ENCODE peak calls at places on chromosomes 6 and 20, in seven cellular contexts. One of them, this sample, is unnamed.

GRCh38 chr20:5095454-5095853 is 24.3 kb downstream of the PCNA start:
- DNase-seq in GM06990: no peak
- DNase-seq in pancreas: no peak
- DNase-seq in Peyer's patch: no peak
- DNase-seq in transverse colon: no peak
- DNase-seq in AG09309: no peak
- DNase-seq in endothelial cell of umbilical vein: no peak
- DNase-seq in this sample: no peak

GRCh38 chr6:32668226-32668747 is 1.8 kb upstream of the HLA-DQB1 start:
- DNase-seq in endothelial cell of umbilical vein: no peak
- DNase-seq in transverse colon: peak
- DNase-seq in GM06990: peak
- DNase-seq in Peyer's patch: peak
- DNase-seq in pancreas: no peak
- DNase-seq in AG09309: no peak
- DNase-seq in this sample: no peak

GRCh38 chr6:155188707-155189496 is 74.9 kb upstream of the CLDN20 start:
- DNase-seq in endothelial cell of umbilical vein: peak
- DNase-seq in pancreas: no peak
- DNase-seq in GM06990: no peak
- DNase-seq in AG09309: peak
- DNase-seq in transverse colon: no peak
- DNase-seq in Peyer's patch: no peak
- DNase-seq in this sample: peak

GRCh38 chr6:47130086-47130485 is 88.0 kb upstream of the ADGRF1 start:
- DNase-seq in endothelial cell of umbilical vein: no peak
- DNase-seq in pancreas: no peak
- DNase-seq in transverse colon: no peak
- DNase-seq in Peyer's patch: no peak
- DNase-seq in AG09309: no peak
- DNase-seq in GM06990: no peak
- DNase-seq in this sample: no peak

GRCh38 chr20:43583982-43584432 is 6.7 kb upstream of the IFT52 start:
- DNase-seq in Peyer's patch: peak
- DNase-seq in pancreas: peak
- DNase-seq in GM06990: no peak
- DNase-seq in transverse colon: peak
- DNase-seq in AG09309: peak
- DNase-seq in endothelial cell of umbilical vein: no peak
- DNase-seq in this sample: peak

GRCh38 chr20:41081276-41081814 is 52.7 kb downstream of the TOP1 start:
- DNase-seq in pancreas: no peak
- DNase-seq in GM06990: no peak
- DNase-seq in Peyer's patch: no peak
- DNase-seq in endothelial cell of umbilical vein: no peak
- DNase-seq in transverse colon: no peak
- DNase-seq in AG09309: peak
- DNase-seq in this sample: no peak

GRCh38 chr6:143620461-143620860 is 57.3 kb upstream of the PHACTR2 start:
- DNase-seq in pancreas: no peak
- DNase-seq in AG09309: no peak
- DNase-seq in GM06990: no peak
- DNase-seq in Peyer's patch: no peak
- DNase-seq in transverse colon: no peak
- DNase-seq in endothelial cell of umbilical vein: no peak
- DNase-seq in this sample: peak

GRCh38 chr6:170420791-170421776 is 114.5 kb downstream of the FAM120B start:
- DNase-seq in Peyer's patch: no peak
- DNase-seq in transverse colon: no peak
- DNase-seq in endothelial cell of umbilical vein: no peak
- DNase-seq in pancreas: no peak
- DNase-seq in AG09309: no peak
- DNase-seq in GM06990: no peak
- DNase-seq in this sample: no peak

GRCh38 chr20:63696311-63696627 is 183 bp upstream of the TNFRSF6B start:
- DNase-seq in GM06990: no peak
- DNase-seq in endothelial cell of umbilical vein: no peak
- DNase-seq in Peyer's patch: no peak
- DNase-seq in AG09309: no peak
- DNase-seq in pancreas: peak
- DNase-seq in transverse colon: peak
- DNase-seq in this sample: no peak

GRCh38 chr6:3938715-3939376 is 89.7 kb downstream of the FAM50B start:
- DNase-seq in GM06990: no peak
- DNase-seq in Peyer's patch: no peak
- DNase-seq in AG09309: no peak
- DNase-seq in pancreas: no peak
- DNase-seq in transverse colon: no peak
- DNase-seq in endothelial cell of umbilical vein: no peak
- DNase-seq in this sample: no peak

GRCh38 chr6:157853018-157853805 is 30.2 kb downstream of the SNX9 start:
- DNase-seq in endothelial cell of umbilical vein: peak
- DNase-seq in AG09309: no peak
- DNase-seq in GM06990: no peak
- DNase-seq in transverse colon: no peak
- DNase-seq in Peyer's patch: no peak
- DNase-seq in pancreas: no peak
- DNase-seq in this sample: no peak

GRCh38 chr6:132344811-132345210 is 56.5 kb downstream of the MOXD1 start:
- DNase-seq in endothelial cell of umbilical vein: no peak
- DNase-seq in transverse colon: no peak
- DNase-seq in Peyer's patch: no peak
- DNase-seq in GM06990: no peak
- DNase-seq in pancreas: no peak
- DNase-seq in AG09309: no peak
- DNase-seq in this sample: no peak

GRCh38 chr6:170080169-170080827 is 210.6 kb downstream of the DLL1 start:
- DNase-seq in pancreas: no peak
- DNase-seq in GM06990: no peak
- DNase-seq in endothelial cell of umbilical vein: no peak
- DNase-seq in Peyer's patch: peak
- DNase-seq in transverse colon: peak
- DNase-seq in AG09309: no peak
- DNase-seq in this sample: no peak

GRCh38 chr20:58081842-58082241 is 146.6 kb downstream of the ANKRD60 start:
- DNase-seq in pancreas: no peak
- DNase-seq in GM06990: no peak
- DNase-seq in endothelial cell of umbilical vein: peak
- DNase-seq in Peyer's patch: no peak
- DNase-seq in AG09309: peak
- DNase-seq in transverse colon: no peak
- DNase-seq in this sample: peak

GRCh38 chr6:78810146-78810545 is 57.2 kb upstream of the IRAK1BP1 start:
- DNase-seq in transverse colon: peak
- DNase-seq in AG09309: peak
- DNase-seq in Peyer's patch: no peak
- DNase-seq in endothelial cell of umbilical vein: peak
- DNase-seq in pancreas: no peak
- DNase-seq in GM06990: no peak
- DNase-seq in this sample: no peak

GRCh38 chr6:52547647-52548352 is 29.1 kb downstream of the TRAM2 start:
- DNase-seq in Peyer's patch: peak
- DNase-seq in pancreas: no peak
- DNase-seq in GM06990: no peak
- DNase-seq in transverse colon: peak
- DNase-seq in endothelial cell of umbilical vein: no peak
- DNase-seq in AG09309: no peak
- DNase-seq in this sample: no peak

GRCh38 chr20:62387993-62388635 is 1.2 kb downstream of the RPS21 start:
- DNase-seq in endothelial cell of umbilical vein: no peak
- DNase-seq in pancreas: no peak
- DNase-seq in AG09309: no peak
- DNase-seq in GM06990: no peak
- DNase-seq in transverse colon: no peak
- DNase-seq in Peyer's patch: no peak
- DNase-seq in this sample: no peak

GRCh38 chr6:141809901-141810300 is 322.8 kb upstream of the GJE1 start:
- DNase-seq in GM06990: no peak
- DNase-seq in transverse colon: no peak
- DNase-seq in endothelial cell of umbilical vein: no peak
- DNase-seq in AG09309: no peak
- DNase-seq in Peyer's patch: no peak
- DNase-seq in pancreas: no peak
- DNase-seq in this sample: no peak

GRCh38 chr6:40640591-40641293 is 53.6 kb upstream of the LRFN2 start:
- DNase-seq in AG09309: no peak
- DNase-seq in transverse colon: no peak
- DNase-seq in endothelial cell of umbilical vein: no peak
- DNase-seq in pancreas: no peak
- DNase-seq in Peyer's patch: no peak
- DNase-seq in GM06990: no peak
- DNase-seq in this sample: no peak

GRCh38 chr6:105759946-105760345 is 326.2 kb upstream of the PRDM1 start:
- DNase-seq in endothelial cell of umbilical vein: no peak
- DNase-seq in transverse colon: no peak
- DNase-seq in AG09309: no peak
- DNase-seq in Peyer's patch: no peak
- DNase-seq in GM06990: no peak
- DNase-seq in pancreas: no peak
- DNase-seq in this sample: peak

DNA sequence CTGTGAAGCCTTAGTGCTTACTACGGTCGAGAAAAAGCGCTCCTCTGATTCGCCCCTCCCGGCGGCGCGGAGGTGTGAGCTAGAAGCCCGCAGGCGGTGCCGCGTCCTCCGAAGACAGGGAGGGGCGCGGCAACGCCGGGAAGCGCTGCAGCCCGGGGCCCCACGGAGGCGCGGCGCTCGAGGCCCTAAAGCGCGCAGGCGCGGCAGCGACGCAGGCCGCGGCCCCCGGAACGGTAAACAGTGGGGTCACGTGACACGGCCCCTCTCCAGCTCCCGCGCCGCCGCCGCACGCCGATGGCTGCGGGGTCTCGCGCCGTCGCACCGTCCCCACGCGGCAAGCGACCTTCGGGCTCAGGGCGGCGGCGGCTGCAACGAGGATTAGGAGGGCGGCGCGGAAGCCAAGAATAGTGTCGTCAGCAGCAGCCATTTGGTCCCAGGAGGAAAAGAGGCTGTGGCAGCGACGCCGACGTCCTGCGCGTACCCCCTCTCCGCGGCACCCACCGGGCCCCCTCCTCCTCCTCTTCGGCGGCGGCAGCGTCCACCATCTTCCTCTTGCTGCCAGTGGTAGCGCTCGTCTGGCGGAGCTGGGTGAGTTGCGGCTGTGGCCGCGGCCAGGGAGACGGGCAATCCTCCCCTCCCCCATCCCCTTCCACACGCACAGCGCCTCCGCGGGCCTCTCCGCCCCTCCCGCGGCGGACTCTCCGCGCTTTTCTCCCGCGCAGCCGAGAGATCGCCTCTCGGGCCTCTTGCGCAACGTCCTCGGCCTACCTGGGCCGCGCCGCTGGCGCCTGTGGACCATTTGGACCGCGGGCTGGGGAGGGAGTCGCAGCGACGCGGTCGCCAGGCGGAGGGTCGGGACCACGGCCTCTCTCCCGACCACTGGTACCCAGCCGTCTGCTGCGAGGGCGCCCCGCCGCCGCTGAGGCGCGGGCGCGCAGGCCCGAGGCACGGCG is at the start of gene PHF3:
- DNase-seq in Peyer's patch: peak
- DNase-seq in GM06990: peak
- DNase-seq in AG09309: peak
- DNase-seq in endothelial cell of umbilical vein: peak
- DNase-seq in pancreas: peak
- DNase-seq in transverse colon: peak
- DNase-seq in this sample: peak
- TF ChIP-seq CTCF in Peyer's patch: no peak
- TF ChIP-seq CTCF in GM06990: no peak
- TF ChIP-seq CTCF in AG09309: peak
- TF ChIP-seq CTCF in endothelial cell of umbilical vein: peak
- TF ChIP-seq CTCF in pancreas: no peak
- TF ChIP-seq CTCF in transverse colon: no peak
- TF ChIP-seq CTCF in this sample: no peak

GRCh38 chr6:90402831-90403192 is 106.2 kb upstream of the BACH2 start:
- DNase-seq in endothelial cell of umbilical vein: no peak
- DNase-seq in Peyer's patch: no peak
- DNase-seq in transverse colon: no peak
- DNase-seq in GM06990: no peak
- DNase-seq in AG09309: no peak
- DNase-seq in pancreas: no peak
- DNase-seq in this sample: no peak
- H3K4me3 ChIP-seq in endothelial cell of umbilical vein: no peak
- H3K4me3 ChIP-seq in Peyer's patch: no peak
- H3K4me3 ChIP-seq in transverse colon: no peak
- H3K4me3 ChIP-seq in GM06990: no peak
- H3K4me3 ChIP-seq in AG09309: no peak
- H3K4me3 ChIP-seq in pancreas: no peak
- H3K4me3 ChIP-seq in this sample: no peak

GRCh38 chr6:43952746-43953145 is 174.5 kb downstream of the MRPL14 start:
- DNase-seq in GM06990: no peak
- DNase-seq in endothelial cell of umbilical vein: no peak
- DNase-seq in AG09309: no peak
- DNase-seq in Peyer's patch: no peak
- DNase-seq in pancreas: no peak
- DNase-seq in transverse colon: no peak
- DNase-seq in this sample: no peak

GRCh38 chr6:43950206-43950605 is 177.0 kb downstream of the MRPL14 start:
- DNase-seq in AG09309: no peak
- DNase-seq in Peyer's patch: peak
- DNase-seq in GM06990: no peak
- DNase-seq in transverse colon: no peak
- DNase-seq in pancreas: no peak
- DNase-seq in endothelial cell of umbilical vein: no peak
- DNase-seq in this sample: no peak

GRCh38 chr6:43950731-43951062 is 176.6 kb downstream of the MRPL14 start:
- DNase-seq in endothelial cell of umbilical vein: no peak
- DNase-seq in AG09309: no peak
- DNase-seq in transverse colon: no peak
- DNase-seq in Peyer's patch: peak
- DNase-seq in pancreas: no peak
- DNase-seq in GM06990: no peak
- DNase-seq in this sample: no peak

GRCh38 chr6:43951756-43952675 is 175.2 kb downstream of the MRPL14 start:
- DNase-seq in Peyer's patch: no peak
- DNase-seq in pancreas: no peak
- DNase-seq in transverse colon: no peak
- DNase-seq in endothelial cell of umbilical vein: no peak
- DNase-seq in GM06990: no peak
- DNase-seq in AG09309: no peak
- DNase-seq in this sample: no peak

GRCh38 chr6:43951063-43951755 is 176.0 kb downstream of the MRPL14 start:
- DNase-seq in AG09309: no peak
- DNase-seq in Peyer's patch: peak
- DNase-seq in endothelial cell of umbilical vein: no peak
- DNase-seq in GM06990: peak
- DNase-seq in transverse colon: peak
- DNase-seq in pancreas: peak
- DNase-seq in this sample: no peak
- TF ChIP-seq CTCF in AG09309: peak
- TF ChIP-seq CTCF in Peyer's patch: peak
- TF ChIP-seq CTCF in endothelial cell of umbilical vein: peak
- TF ChIP-seq CTCF in GM06990: peak
- TF ChIP-seq CTCF in transverse colon: peak
- TF ChIP-seq CTCF in pancreas: peak
- TF ChIP-seq CTCF in this sample: peak

DNA sequence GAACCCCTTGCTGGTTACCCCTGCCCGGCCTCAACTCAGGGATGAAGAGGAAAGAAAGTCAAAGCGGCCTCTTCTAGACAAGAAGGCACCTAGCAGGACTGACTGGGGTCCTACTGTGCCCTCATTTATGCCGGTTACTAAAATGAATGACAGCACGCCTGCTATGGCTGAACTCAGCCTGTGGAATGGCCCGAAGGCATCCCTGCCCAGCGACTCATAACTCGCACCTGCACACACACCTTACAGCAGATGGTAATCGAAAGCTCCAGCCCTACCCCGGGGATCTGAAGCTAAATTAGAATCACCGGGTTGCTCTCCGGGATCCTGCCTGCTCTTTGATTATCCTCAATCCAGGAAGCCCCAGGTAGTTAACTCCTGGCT is 747 bp upstream of the TXNDC5 start:
- DNase-seq in pancreas: no peak
- DNase-seq in AG09309: no peak
- DNase-seq in Peyer's patch: peak
- DNase-seq in GM06990: no peak
- DNase-seq in endothelial cell of umbilical vein: no peak
- DNase-seq in transverse colon: peak
- DNase-seq in this sample: no peak
- H3K4me3 ChIP-seq in pancreas: peak
- H3K4me3 ChIP-seq in AG09309: peak
- H3K4me3 ChIP-seq in Peyer's patch: peak
- H3K4me3 ChIP-seq in GM06990: peak
- H3K4me3 ChIP-seq in endothelial cell of umbilical vein: no peak
- H3K4me3 ChIP-seq in transverse colon: peak
- H3K4me3 ChIP-seq in this sample: peak

This sample was measured in retinal pigment epithelial cell.